ENCODE peak calls at places on chromosomes 3 and 15, in five cellular contexts. One of them, this sample, is unnamed.

GRCh38 chr15:71885390-71885789 is 75.0 kb downstream of the NR2E3 start:
- DNase-seq in midbrain: peak; percentile 19
- DNase-seq in GDM1: no peak
- DNase-seq in progenitor cell of endocrine pancreas: no peak
- DNase-seq in A549: no peak
- DNase-seq in this sample: no peak

GRCh38 chr3:42979044-42979962 is at the start of gene GASK1A:
- DNase-seq in midbrain: peak; percentile 42
- DNase-seq in GDM1: peak; percentile 22
- DNase-seq in progenitor cell of endocrine pancreas: peak; percentile 50
- DNase-seq in A549: no peak
- DNase-seq in this sample: peak; percentile 54

GRCh38 chr3:58184309-58184981 is 26.3 kb downstream of the DNASE1L3 start:
- DNase-seq in midbrain: no peak
- DNase-seq in GDM1: no peak
- DNase-seq in progenitor cell of endocrine pancreas: no peak
- DNase-seq in A549: no peak
- DNase-seq in this sample: no peak

GRCh38 chr3:32969656-32970055 is 18.2 kb downstream of the CCR4 start:
- DNase-seq in midbrain: no peak
- DNase-seq in GDM1: no peak
- DNase-seq in progenitor cell of endocrine pancreas: no peak
- DNase-seq in A549: peak; percentile 28
- DNase-seq in this sample: no peak

GRCh38 chr3:11095932-11096265 is 58.4 kb upstream of the HRH1 start:
- DNase-seq in midbrain: no peak
- DNase-seq in GDM1: no peak
- DNase-seq in progenitor cell of endocrine pancreas: no peak
- DNase-seq in A549: no peak
- DNase-seq in this sample: no peak

GRCh38 chr3:154931484-154931883 is 148.6 kb upstream of the MME start:
- DNase-seq in midbrain: no peak
- DNase-seq in GDM1: no peak
- DNase-seq in progenitor cell of endocrine pancreas: no peak
- DNase-seq in A549: no peak
- DNase-seq in this sample: no peak

GRCh38 chr3:133928903-133929607 is 33.4 kb upstream of the RAB6B start:
- DNase-seq in midbrain: no peak
- DNase-seq in GDM1: no peak
- DNase-seq in progenitor cell of endocrine pancreas: no peak
- DNase-seq in A549: no peak
- DNase-seq in this sample: no peak

GRCh38 chr3:122929576-122930365 is 97.8 kb downstream of the SEMA5B start:
- DNase-seq in midbrain: no peak
- DNase-seq in GDM1: no peak
- DNase-seq in progenitor cell of endocrine pancreas: no peak
- DNase-seq in A549: no peak
- DNase-seq in this sample: no peak

GRCh38 chr3:12196684-12197083 is 38.0 kb upstream of the TIMP4 start:
- DNase-seq in midbrain: no peak
- DNase-seq in GDM1: no peak
- DNase-seq in progenitor cell of endocrine pancreas: no peak
- DNase-seq in A549: no peak
- DNase-seq in this sample: no peak

GRCh38 chr15:78065284-78065872 is 12.1 kb downstream of the TBC1D2B start:
- DNase-seq in midbrain: peak; percentile 66
- DNase-seq in GDM1: no peak
- DNase-seq in progenitor cell of endocrine pancreas: no peak
- DNase-seq in A549: no peak
- DNase-seq in this sample: no peak

GRCh38 chr3:159711560-159712333 is 276.9 kb upstream of the IL12A start:
- DNase-seq in midbrain: no peak
- DNase-seq in GDM1: no peak
- DNase-seq in progenitor cell of endocrine pancreas: no peak
- DNase-seq in A549: peak; percentile 18
- DNase-seq in this sample: no peak

This sample was measured in mesothelial cell of epicardium.